ENCODE peak calls at places on chromosome 18, in six cellular contexts. U is body of pancreas, B is psoas muscle, D is GM23338, Q is transverse colon, C is fibroblast of lung. J is an unnamed sample. For H3K36me3 and H3K4me1, the result is how much of the 10 kb centered on the place peaks cover.

GRCh38 chr18:55232506-55232905 is 273.2 kb upstream of the CCDC68 start:
- DNase-seq in D (no peak), U (no peak), B (no peak), C (no peak), Q (no peak), J (no peak)

GRCh38 chr18:5625076-5625475 is 81.3 kb upstream of the EPB41L3 start:
- DNase-seq in B (no peak), Q (no peak), D (peak), C (no peak), U (no peak), J (no peak)

GRCh38 chr18:76874643-76875389 is 52.5 kb downstream of the ZNF236 start:
- DNase-seq in Q (no peak), D (peak), C (peak), U (no peak), B (no peak), J (no peak)

GRCh38 chr18:37184209-37184868 is 355.4 kb downstream of the KIAA1328 start:
- DNase-seq in Q (no peak), B (no peak), U (no peak), C (no peak), D (no peak), J (no peak)

GRCh38 chr18:63869374-63869773 is 18.1 kb upstream of the SERPINB2 start:
- DNase-seq in D (no peak), U (no peak), C (peak), B (no peak), Q (no peak), J (no peak)

GRCh38 chr18:13473751-13474150 is 252.6 kb downstream of the FAM210A start:
- DNase-seq in D (no peak), B (no peak), C (no peak), Q (no peak), U (no peak), J (no peak)

GRCh38 chr18:23487738-23488625 is 15.3 kb upstream of the RMC1 start:
- DNase-seq in B (no peak), D (peak), Q (peak), U (no peak), C (peak), J (no peak)

GRCh38 chr18:21074336-21075323 is 37.0 kb downstream of the ROCK1 start:
- DNase-seq in Q (no peak), C (no peak), D (peak), U (no peak), B (no peak), J (peak)

GRCh38 chr18:10670856-10671255 is 145.0 kb downstream of the NAPG start:
- DNase-seq in C (no peak), Q (no peak), D (no peak), U (no peak), B (no peak), J (no peak)

GRCh38 chr18:51361130-51361860 is 163.8 kb upstream of the MEX3C start:
- DNase-seq in B (no peak), D (no peak), U (no peak), Q (no peak), C (no peak), J (peak)

GRCh38 chr18:34929336-34929780 is 111.9 kb upstream of the MAPRE2 start:
- DNase-seq in U (no peak), B (no peak), Q (no peak), D (no peak), C (peak), J (peak)

GRCh38 chr18:59501876-59502221 is 142.8 kb upstream of the LMAN1 start:
- DNase-seq in C (no peak), U (no peak), D (no peak), B (no peak), Q (no peak), J (no peak)

GRCh38 chr18:80136679-80137078 is 27.6 kb downstream of the ADNP2 start:
- DNase-seq in B (no peak), Q (no peak), U (no peak), C (no peak), D (no peak), J (no peak)

GRCh38 chr18:35578481-35578880 is 3.1 kb upstream of the GALNT1 start:
- DNase-seq in C (no peak), B (no peak), D (no peak), Q (no peak), U (no peak), J (no peak)

GRCh38 chr18:48085781-48086487 is 155.5 kb upstream of the SMAD2 start:
- DNase-seq in B (no peak), C (no peak), D (no peak), U (no peak), Q (peak), J (no peak)

GRCh38 chr18:11654736-11655604 is 34.1 kb upstream of the GNAL start:
- DNase-seq in Q (peak), D (peak), C (peak), U (peak), B (peak), J (no peak)

GRCh38 chr18:25727281-25727680 is 363.1 kb downstream of the SS18 start:
- DNase-seq in Q (no peak), C (no peak), B (no peak), U (no peak), D (no peak), J (no peak)

GRCh38 chr18:49071776-49072175 is 121.0 kb upstream of the SMAD7 start:
- DNase-seq in B (no peak), U (no peak), Q (no peak), D (no peak), C (no peak), J (no peak)

GRCh38 chr18:48813833-48814489 is 136.8 kb downstream of the SMAD7 start:
- DNase-seq in D (no peak), U (no peak), B (peak), Q (peak), C (peak), J (no peak)

GRCh38 chr18:23585007-23585871 is 1.1 kb downstream of the NPC1 start:
- DNase-seq in B (no peak), Q (peak), C (no peak), D (peak), U (no peak), J (no peak)

GRCh38 chr18:46660955-46661749 is 4.1 kb upstream of the LOXHD1 start:
- DNase-seq in B (no peak), U (no peak), C (peak), D (peak), Q (no peak), J (peak)

GRCh38 chr18:7878265-7879173 is 311.4 kb downstream of the PTPRM start:
- DNase-seq in Q (no peak), U (no peak), B (no peak), D (peak), C (no peak), J (no peak)

GRCh38 chr18:51569153-51569552 is 371.7 kb upstream of the MEX3C start:
- DNase-seq in U (no peak), C (no peak), Q (no peak), B (no peak), D (no peak), J (no peak)

GRCh38 chr18:36352384-36352783 is 54.9 kb downstream of the FHOD3 start:
- DNase-seq in D (no peak), C (peak), U (peak), B (no peak), Q (no peak), J (no peak)

GRCh38 chr18:26477828-26478466 is 70.4 kb downstream of the KCTD1 start:
- DNase-seq in Q (no peak), U (no peak), D (no peak), C (no peak), B (no peak), J (peak)

GRCh38 chr18:60508108-60508507 is 135.5 kb upstream of the MC4R start:
- DNase-seq in C (no peak), B (no peak), U (no peak), D (no peak), Q (no peak), J (no peak)

GRCh38 chr18:14971461-14972185 is 223.7 kb downstream of the ANKRD30B start:
- DNase-seq in B (no peak), C (peak), D (no peak), U (no peak), Q (no peak), J (no peak)

GRCh38 chr18:30889582-30890301 is 152.8 kb downstream of the DSC3 start:
- DNase-seq in C (peak), U (no peak), D (peak), Q (no peak), B (no peak), J (peak)

GRCh38 chr18:55337908-55338521 is 250.0 kb downstream of the TCF4 start:
- DNase-seq in C (no peak), Q (no peak), B (peak), U (no peak), D (no peak), J (no peak)

GRCh38 chr18:13612111-13612997 is 114.0 kb downstream of the FAM210A start:
- DNase-seq in Q (peak), U (no peak), D (no peak), C (no peak), B (no peak), J (no peak)

GRCh38 chr18:6382968-6383367 is 31.7 kb downstream of the L3MBTL4 start:
- DNase-seq in C (no peak), U (no peak), Q (no peak), B (no peak), D (peak), J (no peak)

GRCh38 chr18:5498452-5498851 is 45.3 kb downstream of the EPB41L3 start:
- DNase-seq in B (no peak), D (no peak), U (no peak), C (no peak), Q (no peak), J (no peak)

GRCh38 chr18:31954349-31954748 is 11.4 kb upstream of the TRAPPC8 start:
- DNase-seq in D (no peak), U (no peak), B (no peak), C (peak), Q (peak), J (no peak)

GRCh38 chr18:38545071-38545470 is 979.5 kb upstream of the CELF4 start:
- DNase-seq in Q (no peak), B (no peak), U (no peak), C (peak), D (peak), J (peak)

GRCh38 chr18:5370332-5370731 is 74.8 kb upstream of the ZBTB14 start:
- DNase-seq in D (peak), C (peak), Q (no peak), B (no peak), U (no peak), J (no peak)

GRCh38 chr18:32469691-32470131 is 971 bp downstream of the GAREM1 start:
- DNase-seq in Q (no peak), U (no peak), D (no peak), B (no peak), C (peak), J (no peak)

GRCh38 chr18:22199005-22199404 is 29.6 kb downstream of the GATA6 start:
- DNase-seq in C (no peak), B (no peak), Q (no peak), U (no peak), D (no peak), J (no peak)
- H3K36me3 ChIP-seq in C (under half), B (under half), Q (under half), U (under half), D (under half), J (under half)

DNA sequence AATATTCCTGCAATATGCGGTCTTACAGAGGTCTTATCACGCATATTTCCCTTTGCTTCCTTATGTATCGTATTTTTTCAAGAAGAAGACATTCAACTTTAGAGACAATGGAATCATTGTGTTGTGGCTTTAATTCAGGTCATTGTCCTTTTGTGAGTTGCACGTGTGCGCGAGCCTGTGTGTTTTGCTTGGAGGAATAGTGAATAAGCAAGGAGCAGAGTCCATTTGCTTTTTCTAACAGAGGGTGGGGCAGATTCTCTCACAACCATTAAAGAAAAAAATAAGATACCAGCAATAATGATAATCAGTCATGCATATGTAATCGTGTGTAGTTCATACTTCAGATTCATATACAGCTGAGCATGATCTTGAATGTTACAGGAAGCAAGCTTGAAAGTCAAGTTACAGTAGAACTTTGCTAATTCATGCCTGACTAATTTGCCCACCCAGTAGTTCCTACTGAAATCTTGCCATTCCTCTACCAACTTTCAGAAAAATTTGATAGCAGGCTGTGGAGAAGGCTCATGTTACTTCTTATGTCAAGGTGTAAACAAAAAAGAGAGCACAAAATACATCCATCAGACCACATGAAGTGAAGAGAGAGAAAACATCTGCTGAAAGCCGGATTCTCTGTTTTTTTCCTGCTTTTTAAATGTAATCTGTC is 243.7 kb downstream of the NEDD4L start:
- DNase-seq in Q (peak), D (no peak), C (no peak), B (no peak), U (peak), J (no peak)
- H3K4me1 ChIP-seq in Q (under half), D (under half), C (under half), B (half or more), U (half or more), J (under half)

GRCh38 chr18:74152270-74152669 is 3.9 kb downstream of the TIMM21 start:
- DNase-seq in D (no peak), Q (no peak), U (no peak), B (no peak), C (no peak), J (no peak)
- H3K36me3 ChIP-seq in D (under half), Q (under half), U (under half), B (under half), C (under half), J (under half)

GRCh38 chr18:808502-808901 is 3.5 kb downstream of the YES1 start:
- DNase-seq in Q (no peak), U (no peak), D (no peak), B (no peak), C (no peak), J (no peak)
- H3K4me1 ChIP-seq in Q (under half), U (half or more), D (under half), B (under half), C (under half), J (under half)

J was measured in Caco-2.